ENCODE peak calls at places on chromosomes 6 and 20, in seven cellular contexts. V is pancreas, D is spleen, R is Peyer's patch, I is heart right ventricle, L is right lobe of liver, U is stomach. B is an unnamed sample.

GRCh38 chr6:145814501-145815350 is at the start of gene FBXO30:
- DNase-seq in V (peak; percentile 92), D (peak; percentile 97), R (peak; percentile 84), L (peak; percentile 92), I (peak; percentile 92), U (peak; percentile 89), B (peak; percentile 88)

GRCh38 chr6:150924808-150925654 is 59.5 kb downstream of the MTHFD1L start:
- DNase-seq in D (no peak), L (no peak), R (no peak), I (no peak), V (no peak), U (no peak), B (no peak)

GRCh38 chr20:10429443-10429981 is 4.5 kb downstream of the MKKS start:
- DNase-seq in U (no peak), I (no peak), V (no peak), L (peak; percentile 56), D (no peak), R (no peak), B (no peak)

GRCh38 chr6:21496749-21497148 is 96.8 kb upstream of the SOX4 start:
- DNase-seq in D (no peak), I (no peak), R (no peak), V (no peak), L (no peak), U (no peak), B (no peak)

GRCh38 chr6:167712332-167713087 is 114.2 kb upstream of the AFDN start:
- DNase-seq in I (no peak), R (no peak), V (no peak), U (no peak), L (no peak), D (peak; percentile 73), B (no peak)

GRCh38 chr6:80639243-80639642 is 532.8 kb downstream of the BCKDHB start:
- DNase-seq in I (no peak), U (no peak), R (no peak), D (no peak), V (no peak), L (no peak), B (no peak)

GRCh38 chr6:143376861-143377260 is 73.6 kb downstream of the ADAT2 start:
- DNase-seq in V (no peak), D (no peak), I (no peak), U (no peak), R (no peak), L (no peak), B (no peak)

GRCh38 chr6:151385177-151385576 is 6.2 kb downstream of the ZBTB2 start:
- DNase-seq in U (no peak), D (no peak), R (no peak), L (no peak), V (no peak), I (no peak), B (no peak)

GRCh38 chr6:155372256-155372655 is 58.0 kb upstream of the TFB1M start:
- DNase-seq in D (no peak), U (no peak), L (no peak), I (no peak), R (no peak), V (no peak), B (no peak)

GRCh38 chr6:19734061-19734460 is 103.1 kb upstream of the ID4 start:
- DNase-seq in U (no peak), D (no peak), V (no peak), R (no peak), I (no peak), L (no peak), B (no peak)

GRCh38 chr20:5041433-5041832 is 40.1 kb upstream of the SLC23A2 start:
- DNase-seq in R (no peak), L (no peak), V (no peak), I (no peak), D (no peak), U (no peak), B (no peak)

GRCh38 chr6:8193541-8193940 is 91.2 kb upstream of the EEF1E1 start:
- DNase-seq in L (no peak), D (no peak), I (no peak), U (no peak), R (no peak), V (no peak), B (no peak)

GRCh38 chr6:56714982-56715456 is 72.3 kb upstream of the DST start:
- DNase-seq in D (no peak), L (no peak), I (no peak), U (no peak), V (no peak), R (no peak), B (no peak)

GRCh38 chr20:11350126-11351005 is 567.3 kb upstream of the BTBD3 start:
- DNase-seq in U (no peak), D (no peak), R (no peak), L (no peak), I (no peak), V (no peak), B (no peak)

GRCh38 chr6:26140967-26141294 is 53.7 kb downstream of the HFE start:
- DNase-seq in V (no peak), D (no peak), R (no peak), L (no peak), U (no peak), I (no peak), B (no peak)

GRCh38 chr20:47500554-47500953 is 1.1 kb upstream of the NCOA3 start:
- DNase-seq in U (no peak), L (no peak), R (no peak), V (no peak), D (no peak), I (no peak), B (no peak)

GRCh38 chr6:112163295-112164257 is 76.2 kb downstream of the FAM229B start:
- DNase-seq in U (peak; percentile 83), I (peak; percentile 52), V (peak; percentile 86), L (peak; percentile 75), D (peak; percentile 90), R (peak; percentile 66), B (peak; percentile 77)

GRCh38 chr6:159595173-159595572 is 97.9 kb downstream of the SOD2 start:
- DNase-seq in I (no peak), D (no peak), V (no peak), U (no peak), R (no peak), L (peak; percentile 71), B (no peak)

DNA sequence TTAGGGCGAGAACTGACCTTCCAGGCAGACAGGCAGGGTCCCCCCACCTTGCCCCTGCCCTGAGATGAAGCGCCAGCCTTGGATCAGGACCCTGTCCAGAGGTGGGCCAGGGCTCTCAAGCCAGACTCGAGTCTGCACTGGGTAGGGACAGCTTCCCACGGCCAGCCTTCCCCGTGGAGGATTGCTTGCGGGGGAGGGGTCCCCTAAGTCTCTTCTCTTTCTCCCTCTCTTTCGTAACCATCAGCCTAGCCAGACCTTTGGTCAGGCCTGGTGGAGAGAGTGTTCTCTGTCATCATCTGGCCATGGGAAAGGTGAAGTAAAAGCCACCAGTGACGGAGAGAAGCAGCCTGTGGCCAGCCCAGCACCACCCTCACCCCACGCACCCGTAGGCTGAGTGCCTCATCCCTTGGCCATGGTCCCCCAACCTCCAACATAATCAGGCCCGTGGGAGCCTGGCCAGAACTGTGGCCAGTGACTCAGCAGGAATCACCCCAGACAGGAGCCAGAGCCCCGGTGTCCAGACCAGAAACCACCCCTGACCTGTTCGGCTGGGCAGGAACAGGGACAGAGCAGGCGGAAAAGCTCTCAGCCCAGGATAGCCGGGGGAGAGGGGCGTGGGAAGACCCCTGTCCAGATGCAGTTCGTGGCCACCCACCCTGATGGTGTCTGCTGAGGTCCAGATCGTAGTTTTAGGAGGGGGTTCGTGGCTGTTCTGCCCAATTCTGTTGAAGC is 47.1 kb downstream of the SNAI1 start:
- DNase-seq in D (no peak), U (peak; percentile 36), L (peak; percentile 86), V (no peak), R (no peak), I (peak; percentile 55), B (no peak)
- H3K27ac ChIP-seq in D (peak overlapping the region; percentile 75), U (peak overlapping the region; percentile 16), L (peak overlapping the region; percentile 55), V (no peak overlapping the region), R (no peak overlapping the region), I (no peak overlapping the region), B (no peak overlapping the region)

DNA sequence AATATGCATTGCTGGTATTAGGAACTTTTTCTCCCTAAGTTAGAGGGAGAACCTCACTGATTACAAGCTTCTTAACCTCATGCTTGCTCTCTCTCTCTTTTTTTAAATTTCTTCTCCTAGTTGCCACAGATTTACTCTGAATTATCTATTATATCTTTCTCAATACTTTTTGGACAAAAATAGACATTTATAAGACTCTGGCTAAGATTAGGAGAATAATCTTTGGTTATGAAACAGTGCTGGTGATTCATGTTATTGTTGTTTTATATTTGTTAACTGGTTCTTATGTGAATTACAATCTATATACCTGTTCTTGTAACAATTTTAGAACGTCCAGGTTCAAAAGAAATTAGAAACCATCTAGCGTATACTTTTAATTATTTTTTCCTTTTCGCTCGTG is 187.8 kb downstream of the OGFRL1 start:
- DNase-seq in L (no peak), U (no peak), V (no peak), I (no peak), D (no peak), R (no peak), B (no peak)
- H3K27ac ChIP-seq in L (no peak overlapping the region), U (no peak overlapping the region), V (no peak overlapping the region), I (no peak overlapping the region), D (no peak overlapping the region), R (no peak overlapping the region), B (no peak overlapping the region)

DNA sequence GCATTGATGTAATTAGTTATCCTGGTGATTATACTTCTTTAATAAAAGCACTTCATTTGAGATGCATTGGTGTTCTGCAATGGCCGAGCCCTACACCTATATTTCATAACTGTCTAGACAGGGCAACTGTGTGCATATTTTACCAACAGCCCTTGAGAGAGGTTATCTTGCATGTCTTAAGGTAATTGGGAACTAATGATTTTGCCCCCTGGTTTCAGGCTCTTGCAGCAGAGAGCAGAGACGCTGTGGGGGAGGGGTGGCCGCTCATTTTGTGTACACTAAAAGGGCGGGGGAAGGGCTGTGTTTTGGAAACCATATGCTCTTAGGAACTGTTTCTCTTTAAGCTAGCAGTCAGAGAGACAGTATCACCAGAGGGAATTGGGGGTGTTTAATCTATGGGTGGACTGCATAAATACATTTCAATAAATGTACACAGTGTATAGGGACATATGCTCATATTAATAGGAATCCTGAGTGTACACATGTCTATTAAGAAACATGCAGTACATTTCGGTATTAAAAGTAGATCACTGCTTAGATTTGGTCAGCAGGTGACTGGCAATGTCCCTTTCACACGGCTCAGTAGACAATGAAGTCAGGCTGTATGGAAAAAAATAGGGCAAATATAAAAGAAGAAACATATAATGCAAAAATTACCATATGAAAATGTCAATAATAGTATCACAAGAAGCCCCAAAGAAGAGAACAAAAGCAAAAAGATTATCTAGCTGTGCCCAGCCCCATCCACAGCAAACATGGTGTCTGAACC is 402.9 kb upstream of the CITED2 start:
- DNase-seq in L (no peak), R (no peak), I (no peak), V (peak; percentile 63), U (no peak), D (no peak), B (no peak)
- H3K27ac ChIP-seq in L (no peak overlapping the region), R (no peak overlapping the region), I (peak overlapping the region; percentile 66), V (no peak overlapping the region), U (no peak overlapping the region), D (no peak overlapping the region), B (no peak overlapping the region)

DNA sequence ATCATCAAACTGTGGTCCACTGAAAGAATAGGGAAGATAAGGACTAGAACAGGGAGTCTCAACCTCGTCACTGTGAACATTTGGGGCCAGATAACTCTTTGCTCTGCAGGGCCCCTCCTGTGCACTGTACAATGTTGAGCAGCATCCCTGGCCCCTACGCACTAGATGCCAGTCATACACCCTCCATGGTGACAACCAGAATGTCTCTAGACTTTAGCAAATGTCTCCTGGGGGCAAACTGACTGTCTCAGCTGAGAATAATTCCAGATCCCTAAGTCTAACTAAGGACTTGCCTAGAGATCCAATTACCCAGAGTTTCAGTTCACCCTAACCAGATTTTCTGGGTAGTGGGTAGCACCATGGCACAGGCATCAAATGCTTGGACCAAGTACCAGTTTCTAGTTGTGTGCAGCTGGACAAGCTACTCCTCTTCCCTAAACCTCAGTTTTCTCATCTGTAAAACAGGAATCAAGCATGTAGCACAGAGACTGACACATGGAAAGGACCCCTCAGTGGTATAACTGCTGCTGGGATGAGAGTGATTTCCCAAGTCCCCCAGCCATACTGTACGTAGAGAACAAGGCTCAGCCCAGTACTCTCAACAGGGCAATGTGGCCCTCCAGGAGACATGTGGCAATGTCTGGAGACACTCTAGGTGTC is 87.0 kb upstream of the NFATC2 start:
- DNase-seq in R (no peak), U (no peak), L (no peak), I (no peak), D (no peak), V (no peak), B (no peak)
- H3K27ac ChIP-seq in R (no peak overlapping the region), U (peak overlapping the region; percentile 84), L (no peak overlapping the region), I (peak overlapping the region; percentile 2), D (peak overlapping the region; percentile 51), V (no peak overlapping the region), B (no peak overlapping the region)

B was measured in DND-41.